ENCODE peak calls at places on chromosomes 7 and 10, in nine cellular contexts. U is astrocyte of the cerebellum, G is IMR-90, M is tibial artery, L is breast epithelium, I is astrocyte of the spinal cord, A is A549, Q is GM12865, N is colonic mucosa. X is an unnamed sample.

GRCh38 chr7:32206987-32207386 is 136.8 kb upstream of the PDE1C start:
- DNase-seq in U (peak), G (peak), M (no peak), L (no peak), I (peak), A (peak), Q (no peak), N (no peak), X (peak)

GRCh38 chr10:17607603-17608332 is 9.4 kb downstream of the HACD1 start:
- DNase-seq in U (peak), G (peak), M (no peak), L (no peak), I (peak), A (peak), Q (peak), N (no peak), X (peak)

GRCh38 chr10:80542053-80542452 is 4.4 kb downstream of the SH2D4B start:
- DNase-seq in U (no peak), G (peak), M (no peak), L (no peak), I (no peak), A (no peak), Q (no peak), N (no peak), X (peak)

GRCh38 chr7:13742719-13743640 is 246.5 kb downstream of the ETV1 start:
- DNase-seq in U (peak), G (peak), M (no peak), L (peak), I (peak), A (no peak), Q (peak), N (peak), X (no peak)

GRCh38 chr7:99368750-99369389 is 5.7 kb upstream of the ARPC1B start:
- DNase-seq in U (peak), G (no peak), M (no peak), L (no peak), I (no peak), A (no peak), Q (no peak), N (no peak), X (no peak)

GRCh38 chr10:17789396-17789795 is 19.8 kb upstream of the MRC1 start:
- DNase-seq in U (no peak), G (no peak), M (no peak), L (no peak), I (no peak), A (no peak), Q (no peak), N (no peak), X (no peak)

GRCh38 chr7:31075006-31075405 is 22.9 kb downstream of the ADCYAP1R1 start:
- DNase-seq in U (no peak), G (no peak), M (no peak), L (no peak), I (no peak), A (no peak), Q (no peak), N (no peak), X (no peak)

GRCh38 chr7:10472115-10472514 is 501.6 kb upstream of the PHF14 start:
- DNase-seq in U (no peak), G (no peak), M (no peak), L (no peak), I (no peak), A (no peak), Q (no peak), N (no peak), X (no peak)

GRCh38 chr10:36506696-36507477 is 618.5 kb upstream of the ANKRD30A start:
- DNase-seq in U (no peak), G (no peak), M (no peak), L (no peak), I (no peak), A (no peak), Q (no peak), N (no peak), X (no peak)

GRCh38 chr7:31633894-31634494 is 53.0 kb upstream of the PPP1R17 start:
- DNase-seq in U (peak), G (peak), M (peak), L (peak), I (peak), A (peak), Q (peak), N (peak), X (peak)

GRCh38 chr7:21984042-21984441 is 38.3 kb upstream of the CDCA7L start:
- DNase-seq in U (no peak), G (no peak), M (no peak), L (no peak), I (no peak), A (no peak), Q (no peak), N (no peak), X (no peak)

GRCh38 chr10:97898429-97898828 is 48.8 kb downstream of the GOLGA7B start:
- DNase-seq in U (no peak), G (no peak), M (no peak), L (no peak), I (no peak), A (no peak), Q (no peak), N (no peak), X (no peak)

GRCh38 chr7:121447191-121447920 is 51.2 kb upstream of the FAM3C start:
- DNase-seq in U (no peak), G (no peak), M (peak), L (no peak), I (no peak), A (no peak), Q (no peak), N (no peak), X (no peak)

GRCh38 chr7:99762680-99763327 is 21.2 kb downstream of the CYP3A4 start:
- DNase-seq in U (peak), G (peak), M (peak), L (peak), I (peak), A (no peak), Q (no peak), N (no peak), X (no peak)

GRCh38 chr7:70092314-70093303 is 494.3 kb downstream of the AUTS2 start:
- DNase-seq in U (peak), G (peak), M (no peak), L (no peak), I (peak), A (no peak), Q (no peak), N (no peak), X (no peak)

GRCh38 chr7:81127991-81128390 is 209.1 kb upstream of the SEMA3C start:
- DNase-seq in U (no peak), G (peak), M (no peak), L (no peak), I (no peak), A (no peak), Q (no peak), N (no peak), X (no peak)

GRCh38 chr10:132493756-132494290 is 43.8 kb upstream of the INPP5A start:
- DNase-seq in U (no peak), G (no peak), M (no peak), L (no peak), I (no peak), A (no peak), Q (no peak), N (no peak), X (no peak)

GRCh38 chr10:118531105-118531851 is 64.2 kb downstream of the PRLHR start:
- DNase-seq in U (no peak), G (no peak), M (peak), L (no peak), I (no peak), A (no peak), Q (no peak), N (no peak), X (no peak)

GRCh38 chr10:78434886-78435285 is 401.2 kb downstream of the RPS24 start:
- DNase-seq in U (no peak), G (no peak), M (no peak), L (no peak), I (no peak), A (no peak), Q (no peak), N (no peak), X (no peak)

DNA sequence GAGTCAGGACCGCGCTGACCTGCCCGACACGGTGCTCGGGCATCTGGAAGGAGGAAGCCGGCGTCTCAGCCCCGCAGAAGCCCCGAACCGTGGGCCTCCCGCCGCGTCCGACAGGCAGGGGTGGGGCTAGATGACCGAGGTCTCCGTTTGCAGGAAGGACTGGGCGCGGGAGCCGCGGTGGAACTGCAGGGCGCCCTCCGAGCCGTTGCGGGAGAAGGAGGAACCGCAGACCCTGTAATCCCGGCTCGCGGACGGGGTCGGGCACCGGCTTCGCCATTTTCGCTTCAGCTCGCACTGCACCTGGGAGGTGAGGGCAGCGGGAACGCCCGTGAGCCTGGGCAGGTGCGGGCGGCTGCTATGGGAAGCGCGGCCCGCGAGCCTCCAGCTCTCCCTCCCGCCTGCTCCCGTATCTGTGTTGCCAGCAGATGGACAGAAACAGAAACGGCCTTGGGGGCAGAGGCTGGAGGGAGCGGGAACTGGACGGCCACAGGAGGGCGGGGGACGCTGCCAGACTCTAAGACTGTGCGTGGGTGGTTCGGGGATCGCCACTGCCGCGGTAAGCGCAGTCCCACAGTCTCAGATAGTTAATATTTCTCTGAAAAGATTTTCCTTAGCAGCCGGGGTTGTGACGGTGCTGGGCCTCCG is 114.1 kb downstream of the VIPR2 start:
- DNase-seq in U (no peak), G (no peak), M (peak), L (peak), I (no peak), A (peak), Q (no peak), N (peak), X (peak)
- TF ChIP-seq CTCF in U (no peak), G (no peak), M (peak), L (peak), I (no peak), A (peak), Q (no peak), N (no peak), X (peak)

DNA sequence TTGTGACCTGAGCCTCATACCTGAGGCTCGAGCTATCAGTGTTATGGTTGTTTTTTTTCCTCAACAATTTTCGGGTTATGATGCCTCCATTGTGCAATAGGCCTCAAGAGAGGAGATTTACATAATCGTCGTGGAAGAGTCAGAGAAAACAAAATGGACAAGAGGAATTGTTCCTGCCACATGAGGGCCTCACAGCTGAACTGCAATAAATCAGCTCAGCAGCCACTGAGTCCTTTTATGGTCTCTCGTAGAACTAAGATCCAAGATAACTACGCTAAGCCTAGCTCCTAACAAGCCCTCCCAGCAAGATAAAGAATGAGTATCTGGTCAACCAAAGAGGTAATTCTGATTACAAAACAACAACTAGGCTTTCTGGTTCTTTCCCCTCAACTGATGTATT is 336.8 kb downstream of the WDR11 start:
- DNase-seq in U (no peak), G (no peak), M (peak), L (no peak), I (no peak), A (no peak), Q (no peak), N (peak), X (no peak)
- TF ChIP-seq CTCF in U (no peak), G (no peak), M (no peak), L (no peak), I (no peak), A (no peak), Q (no peak), N (no peak), X (no peak)

GRCh38 chr7:47037607-47038006 is 544.3 kb downstream of the TNS3 start:
- DNase-seq in U (no peak), G (no peak), M (no peak), L (no peak), I (no peak), A (no peak), Q (no peak), N (no peak), X (no peak)

GRCh38 chr7:47038621-47039020 is 543.3 kb downstream of the TNS3 start:
- DNase-seq in U (no peak), G (no peak), M (no peak), L (no peak), I (no peak), A (no peak), Q (peak), N (no peak), X (no peak)

GRCh38 chr7:47035522-47035921 is 546.4 kb downstream of the TNS3 start:
- DNase-seq in U (no peak), G (no peak), M (no peak), L (no peak), I (no peak), A (no peak), Q (no peak), N (no peak), X (no peak)

GRCh38 chr7:47039089-47039648 is 542.7 kb downstream of the TNS3 start:
- DNase-seq in U (peak), G (no peak), M (no peak), L (no peak), I (peak), A (no peak), Q (no peak), N (no peak), X (no peak)

DNA sequence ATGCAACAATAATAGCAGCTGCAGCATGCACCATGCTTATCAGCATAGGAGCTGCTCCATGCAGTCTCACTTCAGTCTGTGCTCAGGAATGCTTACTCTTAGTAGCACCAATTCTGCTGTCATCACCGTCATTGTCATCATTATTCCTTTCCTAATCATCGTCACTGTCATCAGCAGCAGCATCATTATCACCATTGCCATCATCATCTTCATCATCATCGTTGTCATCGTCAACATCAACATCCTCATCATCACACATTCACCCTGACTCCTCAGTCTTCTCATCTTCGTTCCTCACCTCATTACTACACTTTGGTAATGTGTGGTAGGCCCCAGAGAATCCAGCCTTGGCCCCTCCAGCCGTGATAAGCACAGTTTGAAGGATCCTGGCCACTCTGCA is 545.0 kb downstream of the TNS3 start:
- DNase-seq in U (no peak), G (no peak), M (no peak), L (no peak), I (no peak), A (no peak), Q (no peak), N (no peak), X (no peak)
- TF ChIP-seq CTCF in U (no peak), G (no peak), M (no peak), L (no peak), I (no peak), A (no peak), Q (no peak), N (no peak), X (no peak)

GRCh38 chr7:147173883-147174282 is 1057.3 kb downstream of the CNTNAP2 start:
- DNase-seq in U (no peak), G (no peak), M (no peak), L (no peak), I (no peak), A (no peak), Q (no peak), N (no peak), X (no peak)

GRCh38 chr7:147171013-147171391 is 1054.4 kb downstream of the CNTNAP2 start:
- DNase-seq in U (no peak), G (no peak), M (no peak), L (no peak), I (no peak), A (no peak), Q (no peak), N (no peak), X (no peak)

GRCh38 chr7:147170341-147171012 is 1053.9 kb downstream of the CNTNAP2 start:
- DNase-seq in U (no peak), G (no peak), M (no peak), L (no peak), I (no peak), A (no peak), Q (no peak), N (no peak), X (no peak)
- TF ChIP-seq CTCF in U (no peak), G (no peak), M (no peak), L (no peak), I (no peak), A (no peak), Q (no peak), N (no peak), X (no peak)

DNA sequence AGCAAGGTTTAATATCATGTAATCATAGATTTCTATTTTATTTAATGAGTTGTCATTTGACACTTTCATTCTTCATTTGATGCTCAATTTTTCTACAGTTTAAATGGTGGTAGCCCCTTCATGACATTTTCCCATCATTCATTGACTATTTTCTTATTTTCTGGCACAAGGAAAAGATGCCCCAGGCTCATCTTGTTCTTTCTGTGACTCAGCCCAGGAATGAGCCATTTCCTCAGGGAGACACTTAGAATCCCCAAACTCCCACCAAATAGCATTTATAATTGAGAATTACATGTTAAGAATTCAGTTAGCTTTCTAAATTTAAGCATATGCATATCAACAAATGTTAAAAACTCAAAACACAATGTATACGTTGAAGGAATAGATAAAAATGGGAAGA is 222.3 kb downstream of the KIF20B start:
- DNase-seq in U (no peak), G (no peak), M (no peak), L (no peak), I (no peak), A (no peak), Q (no peak), N (no peak), X (no peak)
- TF ChIP-seq CTCF in U (no peak), G (no peak), M (no peak), L (no peak), I (no peak), A (no peak), Q (no peak), N (no peak), X (no peak)